ENCODE peak calls at places on chromosomes 5 and 9, in six cellular contexts. D, K, U, P, Z and R are unnamed samples.

GRCh38 chr9:94804917-94805544 is 78.5 kb downstream of the AOPEP start:
- DNase-seq in D (no peak), K (no peak), U (no peak), P (no peak), Z (no peak), R (peak; percentile 59)

GRCh38 chr5:55564716-55565115 is 30.0 kb upstream of the PLPP1 start:
- DNase-seq in D (no peak), K (no peak), U (no peak), P (no peak), Z (no peak), R (no peak)

GRCh38 chr5:148179234-148179824 is 11.0 kb downstream of the SPINK14 start:
- DNase-seq in D (peak; percentile 77), K (peak; percentile 70), U (no peak), P (peak; percentile 8), Z (peak; percentile 80), R (peak; percentile 72)

GRCh38 chr5:65803699-65804426 is 81.9 kb downstream of the NLN start:
- DNase-seq in D (no peak), K (no peak), U (no peak), P (no peak), Z (peak; percentile 77), R (no peak)

GRCh38 chr5:78269088-78269703 is 25.3 kb downstream of the AP3B1 start:
- DNase-seq in D (peak; percentile 8), K (peak; percentile 19), U (no peak), P (no peak), Z (peak; percentile 40), R (peak; percentile 33)

GRCh38 chr5:134874831-134875655 is 872 bp downstream of the TXNDC15 start:
- DNase-seq in D (peak; percentile 81), K (peak; percentile 76), U (peak; percentile 13), P (peak; percentile 19), Z (peak; percentile 84), R (peak; percentile 42)

GRCh38 chr5:105413406-105413990 is 1850.9 kb upstream of the NUDT12 start:
- DNase-seq in D (no peak), K (no peak), U (no peak), P (no peak), Z (no peak), R (no peak)

GRCh38 chr9:127281887-127282286 is 17.3 kb downstream of the GARNL3 start:
- DNase-seq in D (no peak), K (no peak), U (no peak), P (no peak), Z (no peak), R (no peak)

GRCh38 chr9:93290495-93291434 is 106.8 kb downstream of the WNK2 start:
- DNase-seq in D (no peak), K (no peak), U (no peak), P (no peak), Z (no peak), R (no peak)

GRCh38 chr5:170277953-170278352 is 19.6 kb downstream of the LCP2 start:
- DNase-seq in D (no peak), K (no peak), U (no peak), P (no peak), Z (no peak), R (no peak)

GRCh38 chr9:129278391-129279237 is 100.6 kb upstream of the IER5L start:
- DNase-seq in D (no peak), K (peak; percentile 85), U (peak; percentile 54), P (no peak), Z (no peak), R (peak; percentile 88)

GRCh38 chr9:135650408-135650807 is 11.1 kb upstream of the GLT6D1 start:
- DNase-seq in D (no peak), K (no peak), U (no peak), P (no peak), Z (no peak), R (no peak)

GRCh38 chr5:170651902-170652301 is 131.6 kb upstream of the GABRP start:
- DNase-seq in D (no peak), K (no peak), U (no peak), P (no peak), Z (no peak), R (no peak)

GRCh38 chr5:136063778-136064465 is 35.1 kb downstream of the TGFBI start:
- DNase-seq in D (no peak), K (no peak), U (no peak), P (no peak), Z (no peak), R (no peak)

GRCh38 chr5:135602882-135603721 is 24.3 kb upstream of the CXCL14 start:
- DNase-seq in D (no peak), K (no peak), U (no peak), P (no peak), Z (no peak), R (no peak)

GRCh38 chr5:95863383-95863757 is 40.8 kb upstream of the GLRX start:
- DNase-seq in D (no peak), K (no peak), U (no peak), P (no peak), Z (peak; percentile 83), R (no peak)

GRCh38 chr5:42490836-42491235 is 67.6 kb downstream of the GHR start:
- DNase-seq in D (no peak), K (no peak), U (no peak), P (no peak), Z (no peak), R (no peak)

GRCh38 chr5:13478831-13479465 is 465.5 kb downstream of the DNAH5 start:
- DNase-seq in D (peak; percentile 46), K (peak; percentile 78), U (peak; percentile 3), P (peak; percentile 9), Z (peak; percentile 62), R (peak; percentile 77)

GRCh38 chr9:131728961-131729360 is 10.9 kb downstream of the RAPGEF1 start:
- DNase-seq in D (no peak), K (no peak), U (no peak), P (no peak), Z (no peak), R (no peak)

GRCh38 chr9:108412755-108413154 is 443.0 kb downstream of the ACTL7B start:
- DNase-seq in D (peak; percentile 5), K (no peak), U (no peak), P (no peak), Z (no peak), R (peak; percentile 31)

GRCh38 chr9:74120061-74120460 is 377.1 kb upstream of the RORB start:
- DNase-seq in D (no peak), K (no peak), U (no peak), P (no peak), Z (no peak), R (no peak)

GRCh38 chr5:98365126-98365525 is 408.3 kb upstream of the RGMB start:
- DNase-seq in D (no peak), K (peak; percentile 6), U (no peak), P (peak; percentile 56), Z (no peak), R (peak; percentile 40)

GRCh38 chr9:88798476-88798875 is 192.8 kb upstream of the S1PR3 start:
- DNase-seq in D (no peak), K (no peak), U (no peak), P (no peak), Z (no peak), R (no peak)

GRCh38 chr5:138662599-138662998 is 87.4 kb upstream of the HSPA9 start:
- DNase-seq in D (no peak), K (no peak), U (no peak), P (no peak), Z (no peak), R (no peak)

GRCh38 chr5:2149196-2149541 is 266.4 kb upstream of the IRX4 start:
- DNase-seq in D (no peak), K (peak; percentile 87), U (no peak), P (peak; percentile 45), Z (peak; percentile 6), R (peak; percentile 78)

GRCh38 chr9:99411068-99411467 is 189.0 kb downstream of the SEC61B start:
- DNase-seq in D (no peak), K (no peak), U (no peak), P (no peak), Z (no peak), R (no peak)

GRCh38 chr9:134678206-134678605 is 36.6 kb downstream of the COL5A1 start:
- DNase-seq in D (no peak), K (no peak), U (no peak), P (no peak), Z (no peak), R (no peak)

GRCh38 chr5:7877851-7878250 is 8.9 kb downstream of the MTRR start:
- DNase-seq in D (peak; percentile 5), K (no peak), U (no peak), P (no peak), Z (no peak), R (no peak)

GRCh38 chr9:131065599-131065998 is 30.7 kb upstream of the AIF1L start:
- DNase-seq in D (no peak), K (no peak), U (no peak), P (no peak), Z (no peak), R (no peak)

GRCh38 chr9:123620258-123620657 is 264.3 kb downstream of the CRB2 start:
- DNase-seq in D (no peak), K (no peak), U (no peak), P (no peak), Z (no peak), R (no peak)

GRCh38 chr9:96217358-96217755 is 84.6 kb downstream of the HSD17B3 start:
- DNase-seq in D (no peak), K (no peak), U (no peak), P (no peak), Z (peak; percentile 34), R (no peak)

GRCh38 chr9:79936336-79936735 is 364.6 kb downstream of the TLE4 start:
- DNase-seq in D (no peak), K (no peak), U (no peak), P (no peak), Z (no peak), R (no peak)

GRCh38 chr5:16964821-16965220 is 28.7 kb upstream of the MYO10 start:
- DNase-seq in D (no peak), K (peak; percentile 41), U (no peak), P (no peak), Z (no peak), R (no peak)

GRCh38 chr9:81231011-81231410 is 458.3 kb downstream of the TLE1 start:
- DNase-seq in D (no peak), K (no peak), U (no peak), P (no peak), Z (no peak), R (no peak)

GRCh38 chr5:59489551-59489950 is 404.0 kb downstream of the PDE4D start:
- DNase-seq in D (no peak), K (no peak), U (no peak), P (no peak), Z (no peak), R (no peak)